ENCODE peak calls at places on chromosomes 4 and X, in five cellular contexts. C is heart left ventricle, M is uterus, Y is ovary, Z is transverse colon. D is an unnamed sample.

GRCh38 chrX:12657881-12658280 is 133.3 kb upstream of the PRPS2 start:
- DNase-seq in C (no peak), M (no peak), Y (no peak), Z (no peak), D (no peak)

GRCh38 chr4:93710101-93710846 is 118.3 kb upstream of the ATOH1 start:
- DNase-seq in C (no peak), M (no peak), Y (no peak), Z (no peak), D (peak)

GRCh38 chr4:107719211-107719926 is 665 bp downstream of the PAPSS1 start:
- DNase-seq in C (no peak), M (peak), Y (no peak), Z (no peak), D (peak)

GRCh38 chrX:98294310-98294709 is 1410.6 kb downstream of the RPA4 start:
- DNase-seq in C (no peak), M (no peak), Y (no peak), Z (no peak), D (no peak)

GRCh38 chr4:92305148-92305877 is 1.5 kb downstream of the GRID2 start:
- DNase-seq in C (peak), M (no peak), Y (peak), Z (no peak), D (peak)

GRCh38 chrX:1392376-1393130 is 640 bp upstream of the SLC25A6 start:
- DNase-seq in C (no peak), M (peak), Y (peak), Z (peak), D (no peak)

GRCh38 chrX:27555514-27555913 is 34.6 kb upstream of the DCAF8L2 start:
- DNase-seq in C (no peak), M (no peak), Y (no peak), Z (no peak), D (peak)

GRCh38 chrX:2162695-2163094 is 338.1 kb downstream of the DHRSX start:
- DNase-seq in C (no peak), M (no peak), Y (no peak), Z (no peak), D (no peak)

GRCh38 chrX:40152173-40152705 is 54.5 kb upstream of the BCOR start:
- DNase-seq in C (peak), M (no peak), Y (no peak), Z (peak), D (peak)

GRCh38 chr4:185648631-185649030 is 113.3 kb upstream of the PDLIM3 start:
- DNase-seq in C (no peak), M (no peak), Y (no peak), Z (no peak), D (no peak)

GRCh38 chrX:130884627-130885026 is 18.4 kb downstream of the ENOX2 start:
- DNase-seq in C (no peak), M (no peak), Y (no peak), Z (no peak), D (no peak)
- TF ChIP-seq POLR2A in C (no peak), M (no peak), Y (no peak), Z (no peak), D (no peak)

GRCh38 chr4:153517159-153517558 is 51.0 kb downstream of the TMEM131L start:
- DNase-seq in C (no peak), M (no peak), Y (no peak), Z (no peak), D (no peak)

GRCh38 chr4:153519677-153520076 is 53.5 kb downstream of the TMEM131L start:
- DNase-seq in C (no peak), M (no peak), Y (no peak), Z (no peak), D (no peak)

GRCh38 chr4:153520227-153520626 is 54.1 kb downstream of the TMEM131L start:
- DNase-seq in C (no peak), M (no peak), Y (no peak), Z (no peak), D (no peak)

GRCh38 chr4:153518001-153518400 is 51.8 kb downstream of the TMEM131L start:
- DNase-seq in C (no peak), M (peak), Y (peak), Z (no peak), D (no peak)

GRCh38 chr4:153518637-153519384 is 52.7 kb downstream of the TMEM131L start:
- DNase-seq in C (no peak), M (no peak), Y (no peak), Z (no peak), D (peak)
- TF ChIP-seq POLR2A in C (no peak), M (no peak), Y (no peak), Z (no peak), D (no peak)

DNA sequence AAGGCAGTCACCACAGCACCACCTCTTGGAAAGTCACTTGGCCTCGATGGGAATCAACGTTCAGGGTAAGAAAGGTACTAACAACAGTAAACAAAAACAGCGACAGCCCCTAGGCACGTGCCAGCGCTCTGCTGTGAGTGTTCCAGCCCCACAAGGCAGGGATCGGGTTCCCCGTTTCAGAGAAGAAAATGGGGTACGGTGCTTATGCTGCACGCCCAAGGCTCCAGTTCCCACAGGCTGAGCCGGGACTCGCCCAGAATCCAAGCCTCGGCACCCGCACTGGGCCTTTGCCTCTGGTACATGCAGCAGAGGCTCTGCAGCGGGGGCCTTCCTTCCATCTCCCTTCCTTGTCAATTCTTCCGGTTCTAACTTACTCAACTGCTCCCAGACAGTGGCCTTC is 37.3 kb downstream of the WDR1 start:
- DNase-seq in C (no peak), M (peak), Y (no peak), Z (no peak), D (no peak)
- TF ChIP-seq POLR2A in C (no peak), M (no peak), Y (no peak), Z (no peak), D (no peak)

GRCh38 chrX:103373581-103373980 is 2.8 kb upstream of the BEX3 start:
- DNase-seq in C (no peak), M (no peak), Y (no peak), Z (no peak), D (no peak)

GRCh38 chrX:103376979-103377324 is 614 bp downstream of the BEX3 start:
- DNase-seq in C (peak), M (peak), Y (no peak), Z (no peak), D (no peak)

GRCh38 chrX:103378990-103379389 is 2.7 kb downstream of the BEX3 start:
- DNase-seq in C (no peak), M (no peak), Y (no peak), Z (no peak), D (no peak)

GRCh38 chrX:103372886-103373285 is 3.5 kb upstream of the BEX3 start:
- DNase-seq in C (no peak), M (no peak), Y (no peak), Z (no peak), D (no peak)

GRCh38 chrX:103376118-103376978 is at the start of gene BEX3:
- DNase-seq in C (peak), M (peak), Y (peak), Z (peak), D (peak)
- TF ChIP-seq POLR2A in C (no peak), M (peak), Y (peak), Z (peak), D (peak)

GRCh38 chr4:76216975-76217814 is 3.6 kb upstream of the SCARB2 start:
- DNase-seq in C (no peak), M (no peak), Y (no peak), Z (no peak), D (no peak)
- TF ChIP-seq POLR2A in C (no peak), M (no peak), Y (no peak), Z (no peak), D (no peak)

GRCh38 chr4:1201851-1202525 is 29.6 kb upstream of the SPON2 start:
- DNase-seq in C (peak), M (peak), Y (peak), Z (peak), D (no peak)
- TF ChIP-seq POLR2A in C (no peak), M (no peak), Y (no peak), Z (peak), D (no peak)

DNA sequence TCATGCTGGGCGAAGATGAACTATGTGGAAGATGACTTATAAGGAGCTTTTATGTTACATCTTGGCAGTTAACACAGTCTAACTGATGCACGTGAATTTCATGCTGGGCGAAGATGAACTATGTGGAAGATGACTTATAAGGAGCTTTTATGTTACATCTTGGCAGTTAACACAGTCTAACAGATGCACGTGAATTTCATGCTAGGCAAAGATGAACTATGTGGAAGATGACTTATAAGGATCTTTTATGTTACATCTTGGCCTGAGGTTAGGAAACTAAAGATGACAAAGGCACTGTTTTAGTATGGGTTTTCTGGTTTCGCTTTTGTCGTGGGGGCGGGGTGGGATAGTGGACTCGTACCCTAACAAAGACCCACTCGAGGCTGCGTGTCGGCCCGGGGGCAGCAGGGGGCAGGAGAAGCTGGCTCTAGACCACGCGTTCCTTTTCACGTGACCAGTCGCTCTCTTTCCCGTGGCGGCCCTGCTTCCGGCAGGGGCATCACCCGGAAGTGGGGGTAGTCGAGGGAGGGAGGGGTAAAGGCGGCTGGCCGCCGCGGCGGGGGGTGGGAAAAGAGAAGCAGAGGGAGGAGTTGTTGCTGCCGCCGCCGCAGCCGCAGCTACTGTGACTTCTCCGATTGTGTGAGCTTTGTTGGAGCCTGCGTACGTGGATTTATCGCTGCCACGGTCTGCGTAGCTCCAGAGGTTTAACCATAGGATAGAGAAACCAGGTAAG is at the start of gene ATP7A:
- DNase-seq in C (peak), M (peak), Y (peak), Z (peak), D (peak)
- TF ChIP-seq POLR2A in C (no peak), M (no peak), Y (no peak), Z (peak), D (peak)

GRCh38 chr4:95548738-95549245 is at the start of gene UNC5C:
- DNase-seq in C (peak), M (peak), Y (peak), Z (peak), D (peak)
- TF ChIP-seq POLR2A in C (no peak), M (peak), Y (peak), Z (peak), D (no peak)

DNA sequence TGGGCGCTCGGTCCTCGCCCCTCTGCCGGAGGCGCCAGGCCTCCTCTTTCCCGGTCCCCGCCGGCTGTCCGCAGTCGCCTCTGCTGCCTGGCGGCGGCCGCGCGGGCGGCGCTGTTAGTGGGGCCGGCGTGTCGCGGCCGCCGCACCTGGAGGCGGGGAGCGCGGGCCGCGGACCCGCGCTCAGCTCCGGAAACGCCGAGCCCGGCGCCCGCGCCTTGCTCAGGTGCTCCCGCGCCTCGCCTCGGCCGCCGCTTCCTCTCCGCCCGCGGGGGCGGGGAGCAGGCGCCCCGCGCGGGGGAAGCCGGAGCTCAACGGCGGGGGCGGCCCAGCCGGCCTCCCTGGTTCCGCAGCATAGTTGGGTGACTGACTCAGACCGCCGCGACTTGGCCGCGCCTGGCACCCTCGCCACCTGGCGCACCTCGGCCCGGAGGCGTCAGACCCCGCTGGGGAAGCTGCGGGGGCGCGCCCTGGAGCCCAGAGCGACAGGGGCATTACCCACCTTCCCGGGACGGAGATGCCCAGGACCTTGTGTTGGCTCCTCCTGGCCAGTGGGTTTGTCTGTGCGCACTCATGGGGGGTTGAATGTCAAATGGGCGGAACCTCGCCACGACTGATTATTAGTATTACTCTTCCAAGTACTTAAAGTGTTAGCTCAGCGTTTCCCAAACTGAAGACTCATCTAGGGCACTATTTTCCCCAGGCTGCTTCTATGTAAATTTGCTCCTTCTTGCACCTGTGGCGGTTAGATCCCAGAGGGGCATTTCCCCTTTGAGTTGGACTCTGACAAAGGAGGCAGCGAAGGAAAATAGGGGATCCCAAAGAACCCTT is at the start of gene ARAP2:
- DNase-seq in C (peak), M (peak), Y (peak), Z (peak), D (peak)
- TF ChIP-seq POLR2A in C (no peak), M (peak), Y (no peak), Z (peak), D (no peak)